ENCODE peak calls at places on chromosomes 1 and 21, in nine cellular contexts. V is midbrain, Z is WTC11, I is left colon, S is EH, W is NCI-H1105, A is HS-27A, Q is caudate nucleus, B is AG20443. C is an unnamed sample.

GRCh38 chr1:51583532-51583931 is 33.4 kb upstream of the OSBPL9 start:
- DNase-seq in A (no peak), Q (peak; percentile 74), V (peak; percentile 91), W (no peak), B (peak; percentile 83), I (no peak), S (peak; percentile 43), Z (no peak), C (no peak)

GRCh38 chr1:223628233-223628632 is 37.3 kb downstream of the CAPN8 start:
- DNase-seq in Q (no peak), B (peak; percentile 74), A (peak; percentile 8), Z (peak; percentile 72), W (no peak), S (peak; percentile 56), I (peak; percentile 55), V (peak; percentile 27), C (peak; percentile 76)

GRCh38 chr1:156750932-156751723 is at the start of gene HDGF:
- DNase-seq in B (peak; percentile 53), Z (peak; percentile 70), I (peak; percentile 63), V (no peak), Q (no peak), S (peak; percentile 47), A (no peak), W (peak; percentile 40), C (peak; percentile 85)

GRCh38 chr1:163897401-163898169 is 575.8 kb downstream of the NUF2 start:
- DNase-seq in W (no peak), V (no peak), Q (no peak), A (no peak), I (peak; percentile 5), S (peak; percentile 82), Z (no peak), B (peak; percentile 79), C (no peak)

GRCh38 chr1:94335950-94336349 is 82.2 kb upstream of the ABCD3 start:
- DNase-seq in Q (no peak), S (peak; percentile 91), V (peak; percentile 92), A (peak; percentile 84), B (peak; percentile 68), I (peak; percentile 68), W (peak; percentile 7), Z (peak; percentile 48), C (peak; percentile 22)

GRCh38 chr1:116910379-116911165 is 856 bp downstream of the PTGFRN start:
- DNase-seq in A (no peak), W (peak; percentile 30), V (no peak), B (peak; percentile 44), Z (peak; percentile 52), Q (no peak), I (peak; percentile 71), S (peak; percentile 29), C (peak; percentile 84)

GRCh38 chr1:16716691-16717173 is 23.6 kb upstream of the RNU1-4 start:
- DNase-seq in A (no peak), W (no peak), V (no peak), B (no peak), Z (no peak), I (no peak), Q (no peak), S (no peak), C (peak; percentile 71)

GRCh38 chr1:177586429-177586828 is 383.4 kb downstream of the SEC16B start:
- DNase-seq in Q (no peak), I (no peak), Z (no peak), V (no peak), S (peak; percentile 60), A (peak; percentile 5), W (no peak), B (peak; percentile 60), C (no peak)

GRCh38 chr1:8876099-8876496 is 2.4 kb downstream of the ENO1 start:
- DNase-seq in A (no peak), V (no peak), Q (no peak), I (no peak), B (no peak), W (no peak), Z (no peak), S (no peak), C (no peak)

GRCh38 chr1:234881893-234882771 is 246.5 kb downstream of the TOMM20 start:
- DNase-seq in B (no peak), W (no peak), V (no peak), Q (no peak), I (no peak), S (no peak), A (no peak), Z (no peak), C (no peak)

GRCh38 chr21:33821580-33822322 is 93.9 kb downstream of the ATP5PO start:
- DNase-seq in Q (no peak), Z (no peak), W (no peak), A (no peak), S (no peak), V (no peak), B (no peak), I (no peak), C (no peak)

GRCh38 chr1:238340989-238341388 is 450.3 kb upstream of the ZP4 start:
- DNase-seq in S (no peak), W (no peak), B (no peak), I (no peak), Q (no peak), A (no peak), V (no peak), Z (no peak), C (peak; percentile 5)

GRCh38 chr1:113804421-113805255 is 7.6 kb downstream of the RSBN1 start:
- DNase-seq in A (no peak), B (peak; percentile 43), I (no peak), Q (no peak), S (peak; percentile 75), W (no peak), Z (no peak), V (no peak), C (no peak)

GRCh38 chr1:155776414-155776813 is 80.6 kb downstream of the GON4L start:
- DNase-seq in V (no peak), B (no peak), Z (no peak), S (peak; percentile 54), A (no peak), Q (peak; percentile 4), I (no peak), W (no peak), C (no peak)

GRCh38 chr1:219548386-219548785 is 64.5 kb downstream of the ZC3H11B start:
- DNase-seq in V (no peak), S (no peak), Z (no peak), Q (no peak), A (no peak), B (no peak), I (no peak), W (no peak), C (no peak)

GRCh38 chr1:111227875-111228747 is 598 bp downstream of the CHI3L2 start:
- DNase-seq in B (peak; percentile 91), W (no peak), I (no peak), Q (no peak), S (peak; percentile 92), V (peak; percentile 50), A (no peak), Z (no peak), C (no peak)

GRCh38 chr1:205507896-205508714 is 3.6 kb downstream of the CDK18 start:
- DNase-seq in Q (no peak), Z (no peak), S (no peak), V (no peak), I (no peak), W (no peak), A (no peak), B (no peak), C (no peak)

GRCh38 chr1:60848583-60849188 is 233.7 kb upstream of the NFIA start:
- DNase-seq in V (no peak), B (peak; percentile 26), W (peak; percentile 48), A (peak; percentile 9), S (peak; percentile 53), Z (no peak), I (no peak), Q (no peak), C (no peak)

GRCh38 chr1:9302745-9303524 is 10.2 kb downstream of the SPSB1 start:
- DNase-seq in Z (no peak), Q (no peak), B (peak; percentile 82), A (peak; percentile 89), S (peak; percentile 98), W (no peak), V (no peak), I (no peak), C (no peak)

GRCh38 chr21:43331962-43332458 is 94.9 kb downstream of the SIK1 start:
- DNase-seq in S (peak; percentile 89), B (peak; percentile 36), I (no peak), W (no peak), Q (peak; percentile 78), Z (no peak), V (peak; percentile 85), A (no peak), C (no peak)

GRCh38 chr1:231550448-231550781 is 21.9 kb downstream of the TSNAX start:
- DNase-seq in V (no peak), B (peak; percentile 19), Q (no peak), S (peak; percentile 27), Z (no peak), A (no peak), W (no peak), I (peak; percentile 15), C (peak; percentile 57)

C was measured in H7.